ENCODE peak calls at places on chromosomes 11 and 22, in six cellular contexts. One of them, this sample, is unnamed. For H3K36me3, the result is how much of the 10 kb centered on the place peaks cover.

GRCh38 chr11:45021001-45021400 is 70.3 kb upstream of the TP53I11 start:
- DNase-seq in uterus: no peak
- DNase-seq in GM06990: no peak
- DNase-seq in HAP-1: no peak
- DNase-seq in cardiac muscle cell: no peak
- DNase-seq in BJ: no peak
- DNase-seq in this sample: no peak

GRCh38 chr11:130166457-130166784 is 6.8 kb downstream of the ST14 start:
- DNase-seq in uterus: no peak
- DNase-seq in GM06990: no peak
- DNase-seq in HAP-1: no peak
- DNase-seq in cardiac muscle cell: peak
- DNase-seq in BJ: peak
- DNase-seq in this sample: no peak

GRCh38 chr22:39384750-39385480 is 14.7 kb upstream of the TAB1 start:
- DNase-seq in uterus: no peak
- DNase-seq in GM06990: no peak
- DNase-seq in HAP-1: peak
- DNase-seq in cardiac muscle cell: peak
- DNase-seq in BJ: no peak
- DNase-seq in this sample: no peak

GRCh38 chr22:41512421-41513194 is 31.7 kb downstream of the POLR3H start:
- DNase-seq in uterus: no peak
- DNase-seq in GM06990: no peak
- DNase-seq in HAP-1: peak
- DNase-seq in cardiac muscle cell: peak
- DNase-seq in BJ: no peak
- DNase-seq in this sample: no peak

GRCh38 chr11:2573240-2574042 is 126.4 kb downstream of the KCNQ1OT1 start:
- DNase-seq in uterus: peak
- DNase-seq in GM06990: no peak
- DNase-seq in HAP-1: no peak
- DNase-seq in cardiac muscle cell: no peak
- DNase-seq in BJ: no peak
- DNase-seq in this sample: no peak

GRCh38 chr11:2533642-2534115 is 88.9 kb downstream of the KCNQ1 start:
- DNase-seq in uterus: peak
- DNase-seq in GM06990: peak
- DNase-seq in HAP-1: peak
- DNase-seq in cardiac muscle cell: peak
- DNase-seq in BJ: peak
- DNase-seq in this sample: peak

GRCh38 chr11:58134151-58134550 is 8.8 kb upstream of the OR9I1 start:
- DNase-seq in uterus: no peak
- DNase-seq in GM06990: no peak
- DNase-seq in HAP-1: no peak
- DNase-seq in cardiac muscle cell: no peak
- DNase-seq in BJ: no peak
- DNase-seq in this sample: no peak

GRCh38 chr11:13105237-13105844 is 96.2 kb downstream of the RASSF10 start:
- DNase-seq in uterus: peak
- DNase-seq in GM06990: no peak
- DNase-seq in HAP-1: no peak
- DNase-seq in cardiac muscle cell: peak
- DNase-seq in BJ: no peak
- DNase-seq in this sample: no peak

GRCh38 chr11:116925050-116925449 is 87.6 kb upstream of the APOA1 start:
- DNase-seq in uterus: no peak
- DNase-seq in GM06990: no peak
- DNase-seq in HAP-1: no peak
- DNase-seq in cardiac muscle cell: no peak
- DNase-seq in BJ: no peak
- DNase-seq in this sample: no peak

GRCh38 chr11:11760838-11761237 is 80.9 kb upstream of the USP47 start:
- DNase-seq in uterus: no peak
- DNase-seq in GM06990: no peak
- DNase-seq in HAP-1: no peak
- DNase-seq in cardiac muscle cell: no peak
- DNase-seq in BJ: no peak
- DNase-seq in this sample: no peak

GRCh38 chr22:36384766-36385400 is 2.9 kb downstream of the MYH9 start:
- DNase-seq in uterus: peak
- DNase-seq in GM06990: no peak
- DNase-seq in HAP-1: peak
- DNase-seq in cardiac muscle cell: peak
- DNase-seq in BJ: no peak
- DNase-seq in this sample: no peak

GRCh38 chr22:19522190-19522880 is 1.9 kb downstream of the CLDN5 start:
- DNase-seq in uterus: no peak
- DNase-seq in GM06990: no peak
- DNase-seq in HAP-1: no peak
- DNase-seq in cardiac muscle cell: no peak
- DNase-seq in BJ: no peak
- DNase-seq in this sample: no peak

GRCh38 chr22:37316875-37317371 is 34.6 kb downstream of the CYTH4 start:
- DNase-seq in uterus: peak
- DNase-seq in GM06990: peak
- DNase-seq in HAP-1: peak
- DNase-seq in cardiac muscle cell: peak
- DNase-seq in BJ: no peak
- DNase-seq in this sample: peak

GRCh38 chr11:130023204-130023603 is 20.6 kb upstream of the PRDM10 start:
- DNase-seq in uterus: no peak
- DNase-seq in GM06990: peak
- DNase-seq in HAP-1: no peak
- DNase-seq in cardiac muscle cell: peak
- DNase-seq in BJ: peak
- DNase-seq in this sample: peak

GRCh38 chr11:16876053-16876752 is 137.8 kb downstream of the C11orf58 start:
- DNase-seq in uterus: no peak
- DNase-seq in GM06990: no peak
- DNase-seq in HAP-1: no peak
- DNase-seq in cardiac muscle cell: no peak
- DNase-seq in BJ: no peak
- DNase-seq in this sample: no peak

GRCh38 chr11:32090774-32091370 is at the start of gene RCN1:
- DNase-seq in uterus: peak
- DNase-seq in GM06990: peak
- DNase-seq in HAP-1: peak
- DNase-seq in cardiac muscle cell: peak
- DNase-seq in BJ: no peak
- DNase-seq in this sample: peak

GRCh38 chr11:62004473-62004872 is 37.0 kb upstream of the FTH1 start:
- DNase-seq in uterus: no peak
- DNase-seq in GM06990: peak
- DNase-seq in HAP-1: no peak
- DNase-seq in cardiac muscle cell: peak
- DNase-seq in BJ: no peak
- DNase-seq in this sample: no peak

GRCh38 chr11:40602866-40603578 is 856.4 kb downstream of the LRRC4C start:
- DNase-seq in uterus: no peak
- DNase-seq in GM06990: no peak
- DNase-seq in HAP-1: no peak
- DNase-seq in cardiac muscle cell: no peak
- DNase-seq in BJ: no peak
- DNase-seq in this sample: no peak

GRCh38 chr11:69536406-69536805 is 54.9 kb downstream of the LINC01488 start:
- DNase-seq in uterus: no peak
- DNase-seq in GM06990: no peak
- DNase-seq in HAP-1: no peak
- DNase-seq in cardiac muscle cell: no peak
- DNase-seq in BJ: no peak
- DNase-seq in this sample: no peak

GRCh38 chr22:23222033-23222840 is 41.9 kb downstream of the BCR start:
- DNase-seq in uterus: no peak
- DNase-seq in GM06990: no peak
- DNase-seq in HAP-1: no peak
- DNase-seq in cardiac muscle cell: no peak
- DNase-seq in BJ: no peak
- DNase-seq in this sample: no peak

GRCh38 chr11:87142594-87142993 is 104.9 kb downstream of the TMEM135 start:
- DNase-seq in uterus: no peak
- DNase-seq in GM06990: no peak
- DNase-seq in HAP-1: no peak
- DNase-seq in cardiac muscle cell: no peak
- DNase-seq in BJ: no peak
- DNase-seq in this sample: no peak

GRCh38 chr11:108527382-108527781 is 29.2 kb upstream of the POGLUT3 start:
- DNase-seq in uterus: no peak
- DNase-seq in GM06990: no peak
- DNase-seq in HAP-1: no peak
- DNase-seq in cardiac muscle cell: no peak
- DNase-seq in BJ: no peak
- DNase-seq in this sample: no peak
- H3K4me3 ChIP-seq in uterus: no peak
- H3K4me3 ChIP-seq in GM06990: no peak
- H3K4me3 ChIP-seq in HAP-1: no peak
- H3K4me3 ChIP-seq in cardiac muscle cell: no peak
- H3K4me3 ChIP-seq in BJ: no peak
- H3K4me3 ChIP-seq in this sample: no peak

GRCh38 chr11:65209711-65210360 is 28.1 kb downstream of the CAPN1 start:
- DNase-seq in uterus: no peak
- DNase-seq in GM06990: no peak
- DNase-seq in HAP-1: no peak
- DNase-seq in cardiac muscle cell: no peak
- DNase-seq in BJ: no peak
- DNase-seq in this sample: no peak
- H3K36me3 ChIP-seq in uterus: under half
- H3K36me3 ChIP-seq in GM06990: under half
- H3K36me3 ChIP-seq in HAP-1: under half
- H3K36me3 ChIP-seq in cardiac muscle cell: under half
- H3K36me3 ChIP-seq in BJ: under half
- H3K36me3 ChIP-seq in this sample: under half

DNA sequence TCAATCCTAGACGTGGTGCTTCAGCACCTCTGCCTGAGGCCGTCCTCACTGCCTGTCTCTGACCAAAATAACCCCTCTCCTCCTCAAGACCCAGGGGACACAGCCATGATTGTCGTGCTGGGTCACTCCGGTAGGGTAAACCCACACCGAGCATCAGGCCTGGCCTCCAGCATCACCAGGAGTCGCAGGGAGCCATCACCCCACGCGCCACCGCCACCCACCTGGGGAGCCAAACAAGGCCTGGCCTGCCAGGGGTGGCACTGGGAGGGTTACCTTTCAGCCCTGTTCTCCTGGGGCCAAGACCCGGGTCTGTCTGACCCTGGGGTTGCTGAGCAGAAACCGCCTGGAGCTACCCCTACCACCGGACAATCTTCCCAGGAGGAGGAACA is 39.3 kb upstream of the NNMT start:
- DNase-seq in uterus: no peak
- DNase-seq in GM06990: no peak
- DNase-seq in HAP-1: no peak
- DNase-seq in cardiac muscle cell: no peak
- DNase-seq in BJ: no peak
- DNase-seq in this sample: no peak
- H3K4me3 ChIP-seq in uterus: no peak
- H3K4me3 ChIP-seq in GM06990: no peak
- H3K4me3 ChIP-seq in HAP-1: no peak
- H3K4me3 ChIP-seq in cardiac muscle cell: no peak
- H3K4me3 ChIP-seq in BJ: no peak
- H3K4me3 ChIP-seq in this sample: no peak

DNA sequence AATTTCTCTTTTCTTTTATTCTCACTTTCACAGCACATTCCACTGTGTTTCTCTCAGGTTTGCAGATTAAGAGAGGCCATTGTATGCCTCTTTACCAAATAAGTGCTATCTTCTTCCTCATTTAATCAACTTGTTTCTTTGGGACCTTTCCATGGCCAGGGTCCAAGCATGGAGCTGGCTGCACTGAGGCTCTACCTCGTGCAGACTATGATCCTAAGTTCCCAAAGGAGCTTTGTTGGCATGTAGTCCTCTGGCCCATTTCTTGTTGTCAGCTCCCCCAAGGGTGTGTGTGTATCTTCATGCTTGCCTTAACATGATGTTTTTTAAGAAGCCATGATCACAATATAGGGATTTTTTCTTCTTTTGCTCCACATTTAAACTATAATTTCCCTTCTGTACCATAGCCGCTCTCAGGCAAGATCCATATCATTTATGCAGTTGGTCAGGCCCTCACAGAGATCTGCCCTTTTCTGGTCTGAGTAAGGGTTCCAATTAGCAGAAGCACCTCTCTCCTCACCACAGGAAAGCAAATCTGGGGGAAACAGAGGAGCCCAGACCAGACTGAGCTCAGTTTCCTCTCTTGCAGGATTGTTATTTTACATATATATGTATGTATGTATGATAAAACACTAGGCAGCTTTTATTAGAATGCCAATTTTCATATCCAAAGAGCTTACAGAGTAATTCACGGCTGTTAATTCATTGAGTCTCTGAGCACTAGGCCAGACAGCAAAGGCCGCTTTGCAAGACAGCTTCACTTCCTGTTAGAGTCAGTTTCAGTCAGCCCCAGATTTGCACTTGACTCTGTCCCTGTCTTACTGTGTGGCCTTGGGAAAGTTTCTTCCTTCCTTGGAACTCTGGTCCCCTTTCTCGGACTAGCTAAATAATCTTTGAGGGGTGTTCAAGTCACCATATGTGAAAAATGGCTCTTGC is 34.3 kb downstream of the CYB5R2 start:
- DNase-seq in uterus: peak
- DNase-seq in GM06990: no peak
- DNase-seq in HAP-1: no peak
- DNase-seq in cardiac muscle cell: no peak
- DNase-seq in BJ: no peak
- DNase-seq in this sample: no peak
- H3K36me3 ChIP-seq in uterus: under half
- H3K36me3 ChIP-seq in GM06990: under half
- H3K36me3 ChIP-seq in HAP-1: under half
- H3K36me3 ChIP-seq in cardiac muscle cell: under half
- H3K36me3 ChIP-seq in BJ: under half
- H3K36me3 ChIP-seq in this sample: under half

GRCh38 chr11:56412396-56412795 is at the start of gene OR5AL1:
- DNase-seq in uterus: no peak
- DNase-seq in GM06990: no peak
- DNase-seq in HAP-1: no peak
- DNase-seq in cardiac muscle cell: no peak
- DNase-seq in BJ: no peak
- DNase-seq in this sample: no peak

GRCh38 chr11:56410801-56411200 is 1.7 kb upstream of the OR5AL1 start:
- DNase-seq in uterus: no peak
- DNase-seq in GM06990: no peak
- DNase-seq in HAP-1: no peak
- DNase-seq in cardiac muscle cell: no peak
- DNase-seq in BJ: no peak
- DNase-seq in this sample: no peak
- H3K4me3 ChIP-seq in uterus: no peak
- H3K4me3 ChIP-seq in GM06990: no peak
- H3K4me3 ChIP-seq in HAP-1: no peak
- H3K4me3 ChIP-seq in cardiac muscle cell: no peak
- H3K4me3 ChIP-seq in BJ: no peak
- H3K4me3 ChIP-seq in this sample: no peak

DNA sequence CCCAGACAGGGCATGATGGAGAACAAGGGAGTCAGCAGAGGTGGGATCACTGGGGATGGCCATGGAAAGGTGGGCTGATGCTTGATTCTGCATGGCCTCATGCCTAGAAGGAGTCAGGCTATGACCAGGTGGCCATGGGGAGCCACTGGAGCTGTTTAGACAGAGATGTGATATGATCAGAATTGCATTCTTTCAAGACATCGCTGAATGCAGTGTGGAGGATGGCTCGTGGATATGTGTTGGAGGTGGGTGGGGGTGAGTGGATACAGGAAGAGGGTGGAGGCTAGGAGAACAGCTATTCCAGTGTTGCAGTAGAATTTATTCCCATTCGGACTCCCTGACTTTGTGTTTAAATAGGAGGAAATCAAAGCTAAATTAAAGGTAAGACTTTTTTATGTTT is 841.1 kb downstream of the NTM start:
- DNase-seq in uterus: no peak
- DNase-seq in GM06990: no peak
- DNase-seq in HAP-1: no peak
- DNase-seq in cardiac muscle cell: no peak
- DNase-seq in BJ: no peak
- DNase-seq in this sample: no peak
- H3K36me3 ChIP-seq in uterus: under half
- H3K36me3 ChIP-seq in GM06990: under half
- H3K36me3 ChIP-seq in HAP-1: under half
- H3K36me3 ChIP-seq in cardiac muscle cell: under half
- H3K36me3 ChIP-seq in BJ: under half
- H3K36me3 ChIP-seq in this sample: under half